ENCODE peak calls at places on chromosomes 1 and 21, in nine cellular contexts. B is retina; G is activated CD8-positive, alpha-beta T cell treated with anti-CD3 and anti-CD28 coated beads, Interleukin-2, amount 10 ng/mL, durations not matched to agents 7 days and 5 days; L is hypothalamus; J is WTC11; P is AG04450; U is GM06990; S is ascending aorta; A is activated naive CD4-positive, alpha-beta T cell. V is an unnamed sample.

GRCh38 chr1:70633004-70633403 is 221.9 kb downstream of the CTH start:
- DNase-seq in J (no peak), L (no peak), S (no peak), P (no peak), A (no peak), B (no peak), G (no peak), U (no peak), V (no peak)

GRCh38 chr1:30650038-30650958 is 73.1 kb downstream of the MATN1 start:
- DNase-seq in P (no peak), B (no peak), J (no peak), S (no peak), L (no peak), A (no peak), G (no peak), U (no peak), V (no peak)

GRCh38 chr21:39776589-39776988 is 31.6 kb downstream of the IGSF5 start:
- DNase-seq in B (no peak), P (no peak), G (no peak), A (no peak), S (no peak), U (no peak), J (no peak), L (no peak), V (no peak)

GRCh38 chr1:106366627-106367319 is 689.7 kb upstream of the PRMT6 start:
- DNase-seq in B (no peak), G (no peak), A (no peak), L (no peak), J (peak), S (no peak), U (no peak), P (no peak), V (no peak)

GRCh38 chr1:53442297-53442696 is 16.9 kb upstream of the DMRTB1 start:
- DNase-seq in U (no peak), B (no peak), L (no peak), J (no peak), A (no peak), P (no peak), S (no peak), G (no peak), V (no peak)

GRCh38 chr1:3003941-3004270 is 17.4 kb upstream of the ACTRT2 start:
- DNase-seq in A (no peak), J (no peak), U (no peak), B (no peak), G (no peak), S (no peak), L (no peak), P (no peak), V (no peak)

GRCh38 chr1:53266038-53266437 is 27.7 kb upstream of the MAGOH start:
- DNase-seq in B (no peak), A (no peak), J (no peak), G (no peak), U (no peak), S (peak), L (no peak), P (no peak), V (no peak)

GRCh38 chr1:214317300-214317699 is 36.3 kb downstream of the SMYD2 start:
- DNase-seq in J (peak), U (no peak), G (no peak), B (no peak), P (no peak), A (no peak), L (no peak), S (no peak), V (no peak)

GRCh38 chr1:226397011-226397926 is 10.6 kb downstream of the PARP1 start:
- DNase-seq in L (no peak), J (no peak), B (no peak), G (no peak), S (no peak), P (no peak), A (no peak), U (no peak), V (no peak)

GRCh38 chr1:47317841-47318240 is 3.9 kb upstream of the STIL start:
- DNase-seq in U (no peak), S (no peak), L (no peak), P (peak), G (no peak), A (no peak), B (no peak), J (no peak), V (peak)

GRCh38 chr1:156436319-156437043 is 64.1 kb downstream of the MEF2D start:
- DNase-seq in S (no peak), G (no peak), A (no peak), B (peak), P (no peak), J (peak), L (peak), U (no peak), V (no peak)

GRCh38 chr1:172658871-172659453 is at the start of gene FASLG:
- DNase-seq in J (no peak), L (no peak), S (no peak), A (no peak), P (no peak), B (no peak), G (peak), U (no peak), V (no peak)

GRCh38 chr1:8055973-8056372 is 29.9 kb upstream of the ERRFI1 start:
- DNase-seq in B (no peak), U (no peak), S (no peak), G (no peak), P (no peak), J (no peak), A (no peak), L (no peak), V (no peak)

GRCh38 chr1:206933333-206933945 is 11.7 kb upstream of the FCMR start:
- DNase-seq in S (peak), L (no peak), A (peak), P (no peak), J (peak), U (peak), B (no peak), G (peak), V (no peak)

GRCh38 chr21:28636988-28637691 is 355.5 kb downstream of the LTN1 start:
- DNase-seq in G (no peak), B (no peak), A (no peak), J (no peak), L (no peak), U (no peak), P (peak), S (no peak), V (peak)

GRCh38 chr1:69494171-69494570 is 73.6 kb upstream of the LRRC7 start:
- DNase-seq in U (no peak), A (no peak), J (no peak), S (no peak), L (no peak), B (no peak), G (no peak), P (no peak), V (no peak)

GRCh38 chr1:69081671-69082070 is 486.1 kb upstream of the LRRC7 start:
- DNase-seq in L (no peak), B (no peak), P (no peak), U (no peak), S (no peak), G (no peak), J (no peak), A (no peak), V (no peak)

GRCh38 chr1:220485131-220485530 is 42.8 kb upstream of the MARK1 start:
- DNase-seq in U (no peak), J (no peak), L (no peak), P (no peak), S (no peak), G (no peak), A (no peak), B (no peak), V (no peak)

GRCh38 chr1:4652631-4653327 is 1.6 kb upstream of the AJAP1 start:
- DNase-seq in U (peak), G (peak), L (peak), P (no peak), J (peak), B (peak), S (no peak), A (peak), V (no peak)

GRCh38 chr1:85421179-85421578 is 43.8 kb downstream of the DDAH1 start:
- DNase-seq in U (no peak), A (no peak), P (no peak), L (no peak), S (no peak), J (no peak), B (no peak), G (no peak), V (no peak)

GRCh38 chr1:239888639-239889038 is 203.0 kb upstream of the FMN2 start:
- DNase-seq in L (no peak), J (no peak), A (no peak), S (no peak), B (no peak), P (no peak), U (no peak), G (no peak), V (no peak)

GRCh38 chr21:35172231-35172630 is 123.1 kb upstream of the RUNX1 start:
- DNase-seq in B (no peak), S (no peak), J (no peak), P (no peak), G (peak), A (no peak), L (no peak), U (no peak), V (no peak)

GRCh38 chr1:37238376-37239224 is 204.3 kb upstream of the GRIK3 start:
- DNase-seq in G (no peak), U (no peak), L (no peak), A (no peak), P (no peak), J (no peak), B (no peak), S (no peak), V (no peak)

GRCh38 chr21:37356710-37357109 is 9.9 kb upstream of the DYRK1A start:
- DNase-seq in J (no peak), L (no peak), S (no peak), B (no peak), G (no peak), U (no peak), P (no peak), A (no peak), V (no peak)

GRCh38 chr1:20100632-20101355 is 18.5 kb downstream of the PLA2G2D start:
- DNase-seq in L (peak), U (peak), P (peak), B (peak), J (peak), S (no peak), A (no peak), G (peak), V (no peak)

GRCh38 chr1:236762410-236762809 is 32.7 kb upstream of the MTR start:
- DNase-seq in P (no peak), L (no peak), U (no peak), G (no peak), S (no peak), A (peak), B (no peak), J (no peak), V (no peak)

GRCh38 chr1:68104155-68104554 is 53.7 kb upstream of the DIRAS3 start:
- DNase-seq in S (no peak), P (peak), J (no peak), B (no peak), G (no peak), A (no peak), L (no peak), U (no peak), V (no peak)

GRCh38 chr1:39422604-39423003 is 68.8 kb upstream of the BMP8A start:
- DNase-seq in A (no peak), L (no peak), P (no peak), J (no peak), S (no peak), U (no peak), B (no peak), G (no peak), V (no peak)

GRCh38 chr1:52157582-52157981 is 15.7 kb downstream of the ZFYVE9 start:
- DNase-seq in P (no peak), B (no peak), G (no peak), U (no peak), L (no peak), S (no peak), J (no peak), A (no peak), V (no peak)

GRCh38 chr1:109807822-109808680 is 44.3 kb upstream of the EPS8L3 start:
- DNase-seq in G (no peak), L (no peak), A (no peak), U (no peak), P (no peak), J (no peak), S (peak), B (no peak), V (no peak)

GRCh38 chr1:51946300-51946699 is 44.2 kb downstream of the RAB3B start:
- DNase-seq in P (no peak), U (no peak), J (no peak), A (no peak), S (no peak), L (peak), B (no peak), G (no peak), V (no peak)

GRCh38 chr1:7474786-7475502 is 296.2 kb upstream of the VAMP3 start:
- DNase-seq in L (no peak), G (no peak), S (no peak), U (no peak), A (no peak), J (peak), B (no peak), P (no peak), V (no peak)

GRCh38 chr1:110136911-110137310 is 13.4 kb upstream of the SLC6A17 start:
- DNase-seq in P (no peak), L (peak), S (peak), B (peak), A (no peak), G (peak), U (no peak), J (peak), V (no peak)

GRCh38 chr1:91672601-91673161 is 172.0 kb downstream of the CDC7 start:
- DNase-seq in B (no peak), A (no peak), G (no peak), U (no peak), S (no peak), P (no peak), J (no peak), L (no peak), V (no peak)